ENCODE peak calls at places on chromosomes 2 and 18, in five cellular contexts. One of them, this sample, is unnamed.

GRCh38 chr2:73225513-73226360 is 7.3 kb downstream of the PRADC1 start:
- DNase-seq in sciatic nerve: no peak
- DNase-seq in aorta: no peak
- DNase-seq in cortex of kidney: no peak
- DNase-seq in GM12865: no peak
- DNase-seq in this sample: no peak

GRCh38 chr2:236580746-236581355 is 11.2 kb downstream of the ACKR3 start:
- DNase-seq in cortex of kidney: no peak
- DNase-seq in GM12865: no peak
- DNase-seq in sciatic nerve: no peak
- DNase-seq in aorta: no peak
- DNase-seq in this sample: peak

GRCh38 chr2:112006076-112006410 is 49.0 kb upstream of the TMEM87B start:
- DNase-seq in cortex of kidney: no peak
- DNase-seq in aorta: no peak
- DNase-seq in GM12865: no peak
- DNase-seq in sciatic nerve: no peak
- DNase-seq in this sample: no peak

GRCh38 chr2:11967946-11968465 is 221.6 kb downstream of the LPIN1 start:
- DNase-seq in aorta: peak
- DNase-seq in cortex of kidney: no peak
- DNase-seq in GM12865: no peak
- DNase-seq in sciatic nerve: no peak
- DNase-seq in this sample: no peak

GRCh38 chr2:190574169-190574568 is 39.6 kb upstream of the NEMP2 start:
- DNase-seq in cortex of kidney: no peak
- DNase-seq in sciatic nerve: no peak
- DNase-seq in GM12865: no peak
- DNase-seq in aorta: no peak
- DNase-seq in this sample: no peak

GRCh38 chr2:47655563-47655880 is 127.4 kb upstream of the MSH6 start:
- DNase-seq in GM12865: peak
- DNase-seq in sciatic nerve: peak
- DNase-seq in aorta: no peak
- DNase-seq in cortex of kidney: no peak
- DNase-seq in this sample: no peak

GRCh38 chr2:80496770-80497169 is 192.2 kb upstream of the LRRTM1 start:
- DNase-seq in aorta: no peak
- DNase-seq in GM12865: no peak
- DNase-seq in sciatic nerve: no peak
- DNase-seq in cortex of kidney: no peak
- DNase-seq in this sample: no peak

GRCh38 chr2:97699765-97700444 is 13.5 kb upstream of the ZAP70 start:
- DNase-seq in GM12865: peak
- DNase-seq in aorta: no peak
- DNase-seq in cortex of kidney: no peak
- DNase-seq in sciatic nerve: no peak
- DNase-seq in this sample: no peak

GRCh38 chr2:104862061-104862941 is 8.4 kb downstream of the POU3F3 start:
- DNase-seq in sciatic nerve: no peak
- DNase-seq in GM12865: no peak
- DNase-seq in cortex of kidney: no peak
- DNase-seq in aorta: no peak
- DNase-seq in this sample: no peak

GRCh38 chr2:216006164-216006663 is 7.1 kb downstream of the MREG start:
- DNase-seq in aorta: no peak
- DNase-seq in sciatic nerve: no peak
- DNase-seq in GM12865: peak
- DNase-seq in cortex of kidney: no peak
- DNase-seq in this sample: no peak

GRCh38 chr18:74153377-74153776 is 5.1 kb downstream of the TIMM21 start:
- DNase-seq in GM12865: no peak
- DNase-seq in aorta: no peak
- DNase-seq in sciatic nerve: no peak
- DNase-seq in cortex of kidney: no peak
- DNase-seq in this sample: no peak

GRCh38 chr2:25523060-25523459 is 150.3 kb downstream of the DTNB start:
- DNase-seq in cortex of kidney: no peak
- DNase-seq in GM12865: no peak
- DNase-seq in sciatic nerve: no peak
- DNase-seq in aorta: no peak
- DNase-seq in this sample: no peak

GRCh38 chr2:240820014-240820606 is at the start of gene KIF1A:
- DNase-seq in cortex of kidney: no peak
- DNase-seq in sciatic nerve: peak
- DNase-seq in GM12865: no peak
- DNase-seq in aorta: no peak
- DNase-seq in this sample: no peak

GRCh38 chr2:71749671-71750101 is 296.3 kb downstream of the DYSF start:
- DNase-seq in aorta: no peak
- DNase-seq in cortex of kidney: no peak
- DNase-seq in sciatic nerve: no peak
- DNase-seq in GM12865: no peak
- DNase-seq in this sample: no peak

GRCh38 chr18:36849288-36850011 is 20.5 kb downstream of the KIAA1328 start:
- DNase-seq in sciatic nerve: no peak
- DNase-seq in cortex of kidney: no peak
- DNase-seq in aorta: no peak
- DNase-seq in GM12865: no peak
- DNase-seq in this sample: no peak

GRCh38 chr2:185857676-185858075 is 119.1 kb downstream of the FSIP2 start:
- DNase-seq in aorta: no peak
- DNase-seq in sciatic nerve: no peak
- DNase-seq in GM12865: no peak
- DNase-seq in cortex of kidney: no peak
- DNase-seq in this sample: no peak

GRCh38 chr18:26164571-26164970 is 30.9 kb downstream of the PSMA8 start:
- DNase-seq in sciatic nerve: no peak
- DNase-seq in cortex of kidney: no peak
- DNase-seq in GM12865: no peak
- DNase-seq in aorta: no peak
- DNase-seq in this sample: no peak

GRCh38 chr18:67612281-67612680 is 95.8 kb upstream of the DSEL start:
- DNase-seq in aorta: no peak
- DNase-seq in GM12865: no peak
- DNase-seq in cortex of kidney: no peak
- DNase-seq in sciatic nerve: no peak
- DNase-seq in this sample: no peak

GRCh38 chr18:26506012-26506411 is 42.3 kb downstream of the KCTD1 start:
- DNase-seq in GM12865: no peak
- DNase-seq in sciatic nerve: no peak
- DNase-seq in aorta: no peak
- DNase-seq in cortex of kidney: no peak
- DNase-seq in this sample: no peak

GRCh38 chr18:13513015-13513414 is 213.3 kb downstream of the FAM210A start:
- DNase-seq in aorta: no peak
- DNase-seq in GM12865: no peak
- DNase-seq in cortex of kidney: no peak
- DNase-seq in sciatic nerve: no peak
- DNase-seq in this sample: peak

GRCh38 chr2:36965751-36966369 is 476 bp downstream of the STRN start:
- DNase-seq in aorta: no peak
- DNase-seq in GM12865: peak
- DNase-seq in cortex of kidney: no peak
- DNase-seq in sciatic nerve: peak
- DNase-seq in this sample: no peak

GRCh38 chr18:77071711-77072292 is 60.8 kb downstream of the MBP start:
- DNase-seq in sciatic nerve: no peak
- DNase-seq in GM12865: peak
- DNase-seq in cortex of kidney: no peak
- DNase-seq in aorta: peak
- DNase-seq in this sample: no peak

GRCh38 chr2:195322324-195322723 is 334.7 kb upstream of the SLC39A10 start:
- DNase-seq in GM12865: no peak
- DNase-seq in sciatic nerve: no peak
- DNase-seq in aorta: no peak
- DNase-seq in cortex of kidney: no peak
- DNase-seq in this sample: no peak

GRCh38 chr2:118969734-118970395 is 27.9 kb downstream of the MARCO start:
- DNase-seq in aorta: no peak
- DNase-seq in sciatic nerve: no peak
- DNase-seq in cortex of kidney: no peak
- DNase-seq in GM12865: no peak
- DNase-seq in this sample: no peak

GRCh38 chr2:189782221-189782671 is 1.9 kb downstream of the ORMDL1 start:
- DNase-seq in cortex of kidney: no peak
- DNase-seq in GM12865: peak
- DNase-seq in aorta: no peak
- DNase-seq in sciatic nerve: no peak
- DNase-seq in this sample: no peak

GRCh38 chr2:9288233-9288632 is 81.6 kb downstream of the ASAP2 start:
- DNase-seq in aorta: no peak
- DNase-seq in cortex of kidney: no peak
- DNase-seq in GM12865: no peak
- DNase-seq in sciatic nerve: no peak
- DNase-seq in this sample: no peak

GRCh38 chr2:146467425-146467824 is 1377.4 kb upstream of the ACVR2A start:
- DNase-seq in aorta: no peak
- DNase-seq in cortex of kidney: no peak
- DNase-seq in sciatic nerve: no peak
- DNase-seq in GM12865: no peak
- DNase-seq in this sample: no peak

GRCh38 chr2:219631406-219631891 is 4.0 kb downstream of the SLC4A3 start:
- DNase-seq in GM12865: no peak
- DNase-seq in aorta: no peak
- DNase-seq in sciatic nerve: no peak
- DNase-seq in cortex of kidney: no peak
- DNase-seq in this sample: no peak

GRCh38 chr2:223725494-223725893 is 111.9 kb downstream of the AP1S3 start:
- DNase-seq in GM12865: no peak
- DNase-seq in cortex of kidney: no peak
- DNase-seq in sciatic nerve: peak
- DNase-seq in aorta: peak
- DNase-seq in this sample: peak

GRCh38 chr2:64750001-64750816 is 96.5 kb upstream of the SERTAD2 start:
- DNase-seq in cortex of kidney: no peak
- DNase-seq in sciatic nerve: peak
- DNase-seq in aorta: peak
- DNase-seq in GM12865: peak
- DNase-seq in this sample: peak

GRCh38 chr2:12675352-12675795 is 41.4 kb upstream of the TRIB2 start:
- DNase-seq in sciatic nerve: no peak
- DNase-seq in GM12865: no peak
- DNase-seq in aorta: no peak
- DNase-seq in cortex of kidney: no peak
- DNase-seq in this sample: no peak

GRCh38 chr2:101185085-101185484 is 33.9 kb upstream of the TBC1D8 start:
- DNase-seq in aorta: no peak
- DNase-seq in GM12865: no peak
- DNase-seq in cortex of kidney: no peak
- DNase-seq in sciatic nerve: no peak
- DNase-seq in this sample: no peak

GRCh38 chr2:155442755-155443372 is 744.4 kb downstream of the KCNJ3 start:
- DNase-seq in sciatic nerve: no peak
- DNase-seq in aorta: no peak
- DNase-seq in GM12865: no peak
- DNase-seq in cortex of kidney: no peak
- DNase-seq in this sample: no peak

GRCh38 chr18:28108801-28109200 is 68.1 kb downstream of the CDH2 start:
- DNase-seq in sciatic nerve: no peak
- DNase-seq in GM12865: no peak
- DNase-seq in aorta: no peak
- DNase-seq in cortex of kidney: no peak
- DNase-seq in this sample: no peak

GRCh38 chr2:215535726-215536125 is 99.9 kb upstream of the FN1 start:
- DNase-seq in cortex of kidney: no peak
- DNase-seq in GM12865: no peak
- DNase-seq in sciatic nerve: no peak
- DNase-seq in aorta: no peak
- DNase-seq in this sample: no peak

GRCh38 chr2:46294185-46294836 is 2.9 kb upstream of the EPAS1 start:
- DNase-seq in aorta: no peak
- DNase-seq in cortex of kidney: no peak
- DNase-seq in GM12865: no peak
- DNase-seq in sciatic nerve: no peak
- DNase-seq in this sample: no peak

GRCh38 chr18:68362907-68363306 is 352.0 kb downstream of the TMX3 start:
- DNase-seq in GM12865: no peak
- DNase-seq in sciatic nerve: no peak
- DNase-seq in cortex of kidney: no peak
- DNase-seq in aorta: no peak
- DNase-seq in this sample: no peak

GRCh38 chr18:34740724-34741123 is 30.6 kb downstream of the DTNA start:
- DNase-seq in aorta: no peak
- DNase-seq in sciatic nerve: no peak
- DNase-seq in GM12865: no peak
- DNase-seq in cortex of kidney: no peak
- DNase-seq in this sample: no peak

GRCh38 chr2:149645391-149645790 is 57.8 kb upstream of the MMADHC start:
- DNase-seq in sciatic nerve: no peak
- DNase-seq in cortex of kidney: no peak
- DNase-seq in GM12865: no peak
- DNase-seq in aorta: no peak
- DNase-seq in this sample: no peak

This sample was measured in sigmoid colon.